ENCODE peak calls at places on chromosomes 13 and 19, in ten cellular contexts. L is neuronal stem cell, B is IMR-90, M is keratinocyte, W is fibroblast of lung, G is H1, X is hepatocyte, Z is neural progenitor cell, A is PC-3, I is astrocyte. U is an unnamed sample.

GRCh38 chr19:35946203-35946602 is 10.0 kb downstream of the LRFN3 start:
- DNase-seq in L (no peak), M (no peak), Z (no peak), A (no peak), G (no peak), X (no peak), I (no peak), W (no peak), B (no peak), U (peak)

GRCh38 chr13:44627441-44627840 is 51.3 kb upstream of the TSC22D1 start:
- DNase-seq in X (no peak), B (peak), A (peak), I (no peak), G (no peak), W (peak), Z (no peak), L (no peak), M (no peak), U (peak)

GRCh38 chr13:35389535-35389934 is 87.0 kb downstream of the MAB21L1 start:
- DNase-seq in A (no peak), W (no peak), X (no peak), G (no peak), Z (no peak), I (no peak), M (no peak), L (no peak), B (no peak), U (no peak)

GRCh38 chr13:49303533-49304252 is 56.0 kb downstream of the CDADC1 start:
- DNase-seq in L (no peak), M (no peak), A (no peak), W (no peak), X (no peak), I (no peak), G (no peak), B (no peak), Z (no peak), U (peak)

GRCh38 chr19:40807147-40808020 is 8.4 kb downstream of the EGLN2 start:
- DNase-seq in I (no peak), X (peak), M (no peak), B (no peak), A (peak), Z (peak), W (no peak), G (peak), L (no peak), U (peak)

GRCh38 chr19:28498404-28498976 is 714.5 kb downstream of the UQCRFS1 start:
- DNase-seq in W (peak), B (no peak), X (no peak), L (no peak), I (peak), G (no peak), A (no peak), M (no peak), Z (no peak), U (no peak)

GRCh38 chr19:38519168-38519567 is 85.7 kb downstream of the RYR1 start:
- DNase-seq in Z (no peak), I (no peak), B (no peak), A (no peak), X (no peak), G (no peak), W (no peak), L (no peak), M (no peak), U (peak)

GRCh38 chr19:801861-802496 is 4.7 kb downstream of the PTBP1 start:
- DNase-seq in I (peak), L (no peak), B (peak), Z (no peak), X (no peak), W (peak), M (no peak), A (no peak), G (no peak), U (peak)

GRCh38 chr13:42926555-42926954 is 65.5 kb downstream of the EPSTI1 start:
- DNase-seq in X (peak), W (no peak), M (no peak), L (no peak), I (no peak), Z (no peak), A (no peak), B (no peak), G (no peak), U (no peak)

GRCh38 chr19:28636706-28637105 is 576.2 kb downstream of the UQCRFS1 start:
- DNase-seq in W (no peak), X (no peak), G (no peak), B (no peak), M (no peak), L (no peak), A (no peak), I (no peak), Z (no peak), U (no peak)

GRCh38 chr13:59120297-59120843 is 1043.4 kb downstream of the DIAPH3 start:
- DNase-seq in X (no peak), M (no peak), Z (no peak), I (peak), G (no peak), W (peak), L (no peak), A (no peak), B (peak), U (no peak)

GRCh38 chr13:99870541-99870940 is 101.0 kb downstream of the ZIC5 start:
- DNase-seq in B (no peak), X (no peak), I (no peak), L (no peak), Z (no peak), W (no peak), A (no peak), G (no peak), M (no peak), U (no peak)

GRCh38 chr13:45331123-45331619 is 9.8 kb downstream of the TPT1 start:
- DNase-seq in A (no peak), M (no peak), B (no peak), W (no peak), L (no peak), X (no peak), Z (no peak), G (no peak), I (no peak), U (no peak)

GRCh38 chr19:53112286-53112685 is 9.1 kb upstream of the ZNF160 start:
- DNase-seq in B (peak), W (peak), X (no peak), I (peak), G (peak), Z (no peak), M (no peak), L (no peak), A (peak), U (peak)

GRCh38 chr13:32850311-32851052 is 165.7 kb upstream of the KL start:
- DNase-seq in G (peak), L (no peak), A (no peak), X (no peak), W (no peak), I (no peak), M (no peak), B (no peak), Z (no peak), U (no peak)

GRCh38 chr19:41327499-41328156 is 17.7 kb downstream of the CCDC97 start:
- DNase-seq in I (peak), B (peak), M (peak), A (peak), Z (no peak), G (peak), W (peak), L (no peak), X (no peak), U (peak)

GRCh38 chr19:35777411-35777841 is 2.1 kb downstream of the ARHGAP33 start:
- DNase-seq in M (no peak), I (no peak), L (no peak), Z (peak), B (no peak), X (no peak), W (no peak), G (no peak), A (no peak), U (peak)

GRCh38 chr13:50893211-50893852 is 16.3 kb upstream of the RNASEH2B start:
- DNase-seq in M (no peak), L (no peak), B (peak), Z (no peak), A (no peak), G (no peak), X (no peak), W (peak), I (peak), U (no peak)

GRCh38 chr13:44930907-44931676 is 58.2 kb downstream of the NUFIP1 start:
- DNase-seq in G (no peak), W (peak), M (no peak), X (no peak), Z (peak), L (no peak), B (no peak), A (peak), I (peak), U (no peak)

GRCh38 chr13:91134773-91135124 is 212.7 kb upstream of the MIR17HG start:
- DNase-seq in Z (no peak), A (no peak), I (no peak), G (no peak), M (no peak), L (no peak), B (no peak), X (no peak), W (no peak), U (no peak)

GRCh38 chr13:75345191-75345590 is 136.8 kb downstream of the TBC1D4 start:
- DNase-seq in W (peak), I (peak), Z (no peak), M (no peak), X (no peak), A (no peak), B (peak), L (no peak), G (no peak), U (peak)

GRCh38 chr19:35123573-35123972 is 8.0 kb downstream of the FXYD3 start:
- DNase-seq in L (no peak), B (no peak), A (peak), I (no peak), Z (no peak), G (no peak), X (no peak), W (no peak), M (no peak), U (peak)

GRCh38 chr19:7868671-7869452 is 5.3 kb downstream of the PRR36 start:
- DNase-seq in W (peak), Z (peak), L (peak), A (peak), M (no peak), B (peak), G (peak), I (no peak), X (peak), U (peak)

GRCh38 chr19:14113762-14114414 is 3.7 kb downstream of the PRKACA start:
- DNase-seq in W (no peak), M (no peak), B (no peak), X (peak), G (peak), A (peak), Z (no peak), L (no peak), I (no peak), U (peak)

GRCh38 chr13:33322474-33322827 is 36.9 kb upstream of the STARD13 start:
- DNase-seq in A (no peak), G (no peak), W (peak), Z (no peak), L (no peak), X (no peak), M (no peak), B (peak), I (no peak), U (no peak)

GRCh38 chr19:58182989-58183821 is at the start of gene ZNF274:
- DNase-seq in W (peak), X (peak), L (peak), A (peak), G (peak), B (peak), I (peak), M (peak), Z (peak), U (peak)

GRCh38 chr19:52987221-52987620 is 24.5 kb upstream of the ZNF816 start:
- DNase-seq in B (no peak), G (no peak), M (no peak), W (no peak), I (no peak), A (no peak), L (no peak), X (no peak), Z (no peak), U (no peak)

GRCh38 chr13:83929147-83929546 is 46.9 kb upstream of the SLITRK1 start:
- DNase-seq in I (no peak), X (no peak), W (no peak), M (no peak), B (no peak), G (no peak), L (no peak), Z (no peak), A (no peak), U (no peak)

GRCh38 chr19:6204212-6204611 is 68.7 kb downstream of the ACSBG2 start:
- DNase-seq in W (no peak), M (no peak), L (no peak), B (no peak), X (no peak), A (no peak), I (no peak), G (no peak), Z (no peak), U (peak)

GRCh38 chr13:43629691-43630480 is 156.9 kb downstream of the ENOX1 start:
- DNase-seq in L (no peak), B (peak), I (no peak), X (no peak), Z (peak), A (no peak), G (no peak), W (no peak), M (no peak), U (no peak)

DNA sequence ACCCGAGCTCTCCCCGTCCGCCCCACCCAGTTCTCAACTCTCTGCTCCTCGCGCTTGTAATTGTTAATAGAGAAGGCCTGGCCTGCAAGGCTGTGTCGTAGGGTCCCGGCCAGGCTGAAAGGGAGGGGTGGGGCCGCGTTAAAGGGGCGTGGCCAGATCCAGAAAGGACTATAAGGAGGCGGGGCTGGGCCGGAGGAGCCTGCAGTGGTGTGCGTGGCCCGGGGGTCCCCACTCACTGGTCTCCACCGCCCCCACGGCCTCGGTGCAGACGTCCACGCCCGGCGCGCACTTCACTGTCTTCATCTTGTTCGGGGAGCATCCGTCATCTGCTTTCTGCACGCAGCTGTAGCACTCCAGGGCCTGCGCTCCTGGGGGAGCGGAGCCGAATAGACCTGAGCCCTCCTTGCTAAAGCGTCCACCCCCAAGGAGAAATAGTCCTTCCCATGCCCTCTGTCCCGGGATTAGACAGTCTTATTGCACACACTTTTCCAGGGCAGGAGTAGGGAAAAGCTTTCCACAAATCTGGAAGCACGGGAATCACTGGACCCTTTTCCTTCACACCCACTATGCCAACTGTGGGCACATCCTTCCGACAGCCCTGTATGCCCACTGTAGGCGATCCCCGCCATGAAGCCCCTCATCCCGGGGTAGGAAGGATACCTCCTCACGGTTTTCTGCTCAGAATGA is 1.2 kb downstream of the LYPD3 start:
- DNase-seq in I (no peak), M (no peak), Z (peak), A (no peak), B (no peak), G (peak), L (no peak), W (no peak), X (peak), U (peak)
- H3K4me2 ChIP-seq in I (peak), M (peak), Z (peak), A (peak), B (peak), G (peak), L (peak), W (peak), X (peak), U (peak)

DNA sequence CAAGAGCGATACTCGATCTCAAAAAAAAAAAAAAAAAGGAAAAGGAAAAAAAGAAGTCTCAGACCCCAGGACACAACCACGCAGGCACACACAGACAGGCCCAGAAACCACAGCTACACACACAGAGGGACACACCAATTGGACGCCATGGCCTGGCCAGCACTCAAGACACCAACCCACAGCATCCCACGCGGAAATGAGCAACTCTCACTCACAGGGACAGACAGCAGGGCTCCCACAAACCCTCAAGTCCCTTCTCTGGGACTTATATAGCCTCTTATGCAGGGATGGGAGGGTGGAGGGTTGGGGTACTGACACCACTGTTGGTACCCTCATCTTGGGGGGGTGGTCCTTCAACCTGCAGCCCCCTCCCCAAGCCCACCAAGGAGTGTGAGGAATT is 5.9 kb downstream of the NOTCH3 start:
- DNase-seq in M (no peak), W (peak), A (no peak), G (no peak), L (no peak), B (peak), Z (no peak), I (peak), X (no peak), U (peak)
- H3K4me3 ChIP-seq in M (no peak), W (peak), A (peak), G (peak), L (no peak), B (no peak), Z (peak), I (no peak), X (no peak), U (peak)

GRCh38 chr19:50694815-50695145 is 24.8 kb downstream of the SHANK1 start:
- DNase-seq in G (no peak), Z (no peak), W (no peak), X (no peak), I (no peak), A (no peak), M (no peak), B (no peak), L (no peak), U (no peak)
- H3K4me2 ChIP-seq in G (peak), Z (peak), W (no peak), X (no peak), I (no peak), A (no peak), M (no peak), B (no peak), L (peak), U (no peak)

DNA sequence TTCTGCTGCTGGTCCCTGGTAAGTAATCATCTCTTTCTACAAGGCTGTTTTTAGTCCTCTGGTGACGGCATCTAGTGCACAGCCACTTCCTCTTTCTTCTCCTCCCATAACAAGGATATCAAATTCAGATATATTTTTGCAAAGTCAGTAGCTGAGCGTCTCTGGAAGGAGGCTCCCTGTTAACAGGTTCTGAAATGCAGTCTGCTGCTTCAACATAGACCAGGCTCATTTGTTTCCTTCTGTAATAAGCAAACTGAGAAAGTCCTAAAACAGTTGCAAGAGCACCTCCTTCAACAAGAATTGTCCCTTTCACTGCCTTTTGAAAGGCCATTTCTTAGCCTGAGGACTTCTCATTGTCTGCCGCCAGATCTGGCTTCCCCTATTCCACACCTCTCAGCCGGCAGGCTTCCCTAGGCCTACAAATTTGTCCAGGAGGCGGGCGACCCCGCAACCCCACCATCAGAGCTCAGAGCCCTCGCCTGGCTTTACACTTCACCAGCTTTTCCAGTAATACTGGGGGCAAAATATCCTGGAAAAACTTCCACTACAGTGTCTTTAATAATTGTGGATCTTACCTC is 7.4 kb upstream of the ZSCAN5A start:
- DNase-seq in Z (no peak), M (no peak), L (no peak), I (no peak), X (no peak), W (no peak), G (no peak), B (no peak), A (no peak), U (no peak)
- H3K4me3 ChIP-seq in Z (no peak), M (no peak), L (no peak), I (no peak), X (no peak), W (no peak), G (no peak), B (no peak), A (no peak), U (no peak)

DNA sequence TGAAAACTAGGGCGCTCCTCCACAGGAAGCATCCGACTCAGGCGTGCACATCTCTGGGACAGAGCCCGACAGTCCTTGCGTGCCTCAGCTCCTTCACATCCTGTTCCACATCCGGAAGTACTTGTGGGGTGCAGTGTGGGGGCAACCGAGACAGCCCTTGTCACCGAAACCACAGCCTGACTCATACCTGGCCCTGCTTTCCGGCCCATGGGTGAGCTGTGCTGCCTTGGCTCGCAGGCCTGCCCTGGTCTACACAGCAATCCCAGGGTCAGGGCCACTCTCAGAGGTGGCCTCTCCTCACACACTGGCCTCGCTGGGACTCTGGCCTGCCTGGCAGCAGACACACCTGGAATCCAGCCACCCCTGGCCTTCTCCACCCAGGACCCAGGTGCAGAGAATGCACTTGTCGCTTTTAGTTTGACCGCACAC is 100.4 kb downstream of the STK24 start:
- DNase-seq in W (peak), Z (no peak), I (peak), G (no peak), L (no peak), X (no peak), M (peak), B (peak), A (peak), U (peak)
- H3K4me2 ChIP-seq in W (peak), Z (peak), I (peak), G (peak), L (no peak), X (no peak), M (peak), B (peak), A (peak), U (peak)

GRCh38 chr13:20360041-20360491 is 127.9 kb upstream of the GJB6 start:
- DNase-seq in Z (no peak), L (no peak), I (peak), G (no peak), X (no peak), B (peak), M (peak), A (peak), W (peak), U (peak)
- H3K4me3 ChIP-seq in Z (no peak), L (no peak), I (no peak), G (no peak), X (no peak), B (no peak), M (no peak), A (no peak), W (no peak), U (no peak)

GRCh38 chr19:51703655-51704515 is 10.8 kb downstream of the SPACA6 start:
- DNase-seq in B (peak), A (peak), I (peak), G (peak), X (peak), W (peak), M (no peak), Z (peak), L (peak), U (peak)
- H3K4me2 ChIP-seq in B (peak), A (peak), I (peak), G (peak), X (peak), W (peak), M (peak), Z (peak), L (peak), U (peak)

DNA sequence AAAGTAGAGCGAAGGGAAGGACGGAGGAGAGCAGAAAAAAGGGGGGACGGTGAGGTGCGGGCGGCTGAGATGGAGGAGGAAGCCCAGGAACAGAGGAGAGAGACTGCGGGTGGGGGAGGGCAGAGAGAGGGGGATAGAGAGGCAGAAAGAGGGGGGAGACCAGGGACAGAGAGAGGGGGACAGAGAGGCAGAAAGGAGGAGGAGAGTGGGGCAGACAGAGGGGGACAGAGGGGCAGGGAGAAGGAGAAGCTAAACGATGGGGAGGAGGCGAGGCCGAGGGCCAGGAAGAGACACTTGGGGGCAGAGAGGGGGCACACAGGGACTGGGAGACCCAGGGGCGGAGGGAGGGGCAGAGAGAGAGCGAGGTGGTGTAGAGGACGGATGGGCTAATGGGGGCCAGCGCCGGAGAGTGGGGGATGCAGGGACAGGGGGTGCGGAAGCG is 711 bp downstream of the MEIS3 start:
- DNase-seq in L (no peak), G (peak), W (no peak), Z (no peak), X (no peak), B (no peak), I (no peak), M (no peak), A (no peak), U (no peak)
- H3K4me3 ChIP-seq in L (peak), G (peak), W (peak), Z (peak), X (peak), B (peak), I (peak), M (peak), A (no peak), U (peak)